ENCODE peak calls at places on chromosome 12, in ten cellular contexts. L is astrocyte of the cerebellum; W is foreskin fibroblast; G is A673; E is fibroblast of villous mesenchyme; S is CD8-positive, alpha-beta T cell; R is endothelial cell; P is fibroblast of mammary gland; K is HFF-Myc; V is dorsolateral prefrontal cortex. O is an unnamed sample.

GRCh38 chr12:15090441-15090840 is 117.6 kb downstream of the PDE6H start:
- DNase-seq in R (no peak), W (no peak), K (no peak), S (no peak), P (no peak), E (no peak), V (no peak), L (no peak), G (no peak), O (no peak)

GRCh38 chr12:1094714-1095113 is 103.7 kb downstream of the ERC1 start:
- DNase-seq in E (no peak), L (no peak), G (no peak), W (no peak), P (no peak), S (no peak), R (no peak), V (no peak), K (no peak), O (no peak)

GRCh38 chr12:47088021-47088944 is 8.5 kb upstream of the AMIGO2 start:
- DNase-seq in W (peak; percentile 42), V (no peak), K (no peak), S (no peak), P (no peak), L (no peak), G (no peak), R (no peak), E (peak; percentile 95), O (peak; percentile 79)

GRCh38 chr12:26557326-26557725 is 275.7 kb downstream of the ITPR2 start:
- DNase-seq in P (no peak), W (no peak), K (no peak), V (no peak), S (no peak), L (no peak), E (no peak), R (no peak), G (no peak), O (no peak)

GRCh38 chr12:92505373-92506340 is 197.1 kb upstream of the PLEKHG7 start:
- DNase-seq in G (no peak), W (peak; percentile 35), R (no peak), E (peak; percentile 78), L (no peak), P (peak; percentile 55), S (peak; percentile 34), V (peak; percentile 50), K (no peak), O (peak; percentile 63)

GRCh38 chr12:11563785-11564739 is 85.4 kb upstream of the ETV6 start:
- DNase-seq in E (no peak), R (no peak), K (no peak), G (peak; percentile 43), V (no peak), P (no peak), W (no peak), S (no peak), L (no peak), O (no peak)

GRCh38 chr12:54215990-54216579 is 27.3 kb upstream of the SMUG1 start:
- DNase-seq in L (no peak), G (no peak), W (no peak), V (no peak), E (no peak), P (peak; percentile 40), K (no peak), S (no peak), R (no peak), O (no peak)

GRCh38 chr12:117596968-117597367 is 235.5 kb upstream of the NOS1 start:
- DNase-seq in E (no peak), K (no peak), P (no peak), W (no peak), V (no peak), R (no peak), L (no peak), S (no peak), G (no peak), O (no peak)

GRCh38 chr12:78191611-78192010 is 360.9 kb downstream of the NAV3 start:
- DNase-seq in G (no peak), W (peak; percentile 55), E (peak; percentile 18), L (no peak), S (no peak), P (no peak), K (no peak), V (no peak), R (no peak), O (no peak)

GRCh38 chr12:13179159-13180074 is 17.1 kb upstream of the EMP1 start:
- DNase-seq in P (peak; percentile 52), G (peak; percentile 88), W (peak; percentile 74), S (peak; percentile 24), E (peak; percentile 65), L (no peak), R (peak; percentile 72), K (no peak), V (peak; percentile 54), O (peak; percentile 50)

GRCh38 chr12:103241184-103241583 is 254.6 kb downstream of the C12orf42 start:
- DNase-seq in G (no peak), V (no peak), E (no peak), R (no peak), L (no peak), W (no peak), P (no peak), S (no peak), K (no peak), O (no peak)

GRCh38 chr12:21988619-21989018 is 47.4 kb upstream of the ABCC9 start:
- DNase-seq in S (no peak), V (no peak), E (no peak), G (no peak), R (no peak), P (no peak), W (no peak), K (no peak), L (no peak), O (no peak)

GRCh38 chr12:21991526-21991925 is 50.3 kb upstream of the ABCC9 start:
- DNase-seq in P (no peak), S (no peak), E (no peak), W (no peak), K (no peak), G (no peak), L (no peak), V (no peak), R (no peak), O (no peak)

GRCh38 chr12:21992823-21993222 is 51.6 kb upstream of the ABCC9 start:
- DNase-seq in S (no peak), L (no peak), V (no peak), W (peak; percentile 31), K (no peak), P (peak; percentile 15), R (no peak), G (no peak), E (peak; percentile 13), O (no peak)

GRCh38 chr12:21987786-21988185 is 46.6 kb upstream of the ABCC9 start:
- DNase-seq in V (no peak), L (no peak), R (no peak), E (no peak), K (no peak), S (no peak), W (no peak), G (no peak), P (no peak), O (no peak)

DNA sequence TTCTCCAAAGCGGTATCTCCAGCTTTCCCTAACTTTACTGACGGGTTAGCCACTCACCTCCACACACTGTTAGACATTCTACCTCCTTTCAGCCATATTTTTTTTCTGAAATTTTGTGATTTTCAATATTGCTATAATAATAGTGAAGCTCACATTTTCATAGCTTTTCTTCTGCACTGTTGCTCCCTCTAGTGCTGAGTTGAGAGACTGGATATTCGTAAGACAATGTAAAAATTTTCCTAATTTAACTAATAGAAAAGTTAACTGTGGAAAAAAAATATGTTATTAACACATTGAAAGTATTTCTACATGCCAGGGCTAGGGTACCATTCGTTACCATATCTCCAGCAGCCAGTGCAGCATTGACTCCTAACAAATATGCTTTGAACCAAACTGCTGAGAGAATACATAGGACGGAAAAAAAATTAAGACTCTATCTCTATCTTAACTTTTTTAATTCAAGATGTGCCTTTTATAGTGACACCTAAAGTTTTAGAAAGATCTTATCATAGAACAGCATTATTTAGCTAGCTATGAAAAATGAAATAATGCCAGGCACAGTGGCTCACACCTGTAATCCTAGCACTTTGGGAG is 48.7 kb upstream of the ABCC9 start:
- DNase-seq in V (no peak), G (peak; percentile 23), P (peak; percentile 62), W (peak; percentile 59), L (peak; percentile 36), R (no peak), S (no peak), K (no peak), E (peak; percentile 45), O (peak; percentile 71)
- TF ChIP-seq CTCF in V (peak; percentile 36), G (peak; percentile 67), P (peak; percentile 64), W (peak; percentile 68), L (peak; percentile 66), R (peak; percentile 59), S (peak; percentile 26), K (peak; percentile 45), E (peak; percentile 59), O (peak; percentile 69)

GRCh38 chr12:41190360-41190759 is 2.2 kb downstream of the PDZRN4 start:
- DNase-seq in V (peak; percentile 68), E (peak; percentile 8), P (peak; percentile 35), L (peak; percentile 12), W (peak; percentile 28), G (peak; percentile 60), R (peak; percentile 14), K (no peak), S (no peak), O (peak; percentile 3)
- TF ChIP-seq CTCF in V (peak; percentile 42), E (peak; percentile 43), P (peak; percentile 56), L (peak; percentile 84), W (peak; percentile 31), G (peak; percentile 60), R (no peak), K (peak; percentile 23), S (no peak), O (peak; percentile 26)

DNA sequence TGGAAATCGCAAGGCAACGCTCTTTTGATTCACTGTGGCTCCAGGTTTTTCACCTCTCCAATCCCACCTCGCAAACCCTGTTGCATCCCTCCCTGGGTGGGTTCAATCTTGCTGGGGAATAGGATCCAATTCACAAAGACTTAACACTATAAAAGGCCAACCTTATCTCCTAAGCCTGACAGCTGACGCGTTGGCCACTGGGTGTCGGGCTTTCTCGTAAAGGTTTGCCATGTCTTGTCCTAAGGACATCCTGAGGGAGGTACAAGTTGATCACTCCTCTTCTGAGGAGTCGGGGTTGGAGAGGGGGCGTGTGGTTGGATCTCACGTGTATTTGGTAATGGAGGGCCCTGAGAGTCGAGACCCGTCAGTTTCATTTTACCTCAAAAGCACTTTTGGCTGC is 112.6 kb upstream of the FZD10 start:
- DNase-seq in L (no peak), K (no peak), S (no peak), R (no peak), W (no peak), P (no peak), E (no peak), G (no peak), V (no peak), O (no peak)
- TF ChIP-seq CTCF in L (no peak), K (no peak), S (no peak), R (no peak), W (no peak), P (no peak), E (no peak), G (peak; percentile 16), V (no peak), O (no peak)

DNA sequence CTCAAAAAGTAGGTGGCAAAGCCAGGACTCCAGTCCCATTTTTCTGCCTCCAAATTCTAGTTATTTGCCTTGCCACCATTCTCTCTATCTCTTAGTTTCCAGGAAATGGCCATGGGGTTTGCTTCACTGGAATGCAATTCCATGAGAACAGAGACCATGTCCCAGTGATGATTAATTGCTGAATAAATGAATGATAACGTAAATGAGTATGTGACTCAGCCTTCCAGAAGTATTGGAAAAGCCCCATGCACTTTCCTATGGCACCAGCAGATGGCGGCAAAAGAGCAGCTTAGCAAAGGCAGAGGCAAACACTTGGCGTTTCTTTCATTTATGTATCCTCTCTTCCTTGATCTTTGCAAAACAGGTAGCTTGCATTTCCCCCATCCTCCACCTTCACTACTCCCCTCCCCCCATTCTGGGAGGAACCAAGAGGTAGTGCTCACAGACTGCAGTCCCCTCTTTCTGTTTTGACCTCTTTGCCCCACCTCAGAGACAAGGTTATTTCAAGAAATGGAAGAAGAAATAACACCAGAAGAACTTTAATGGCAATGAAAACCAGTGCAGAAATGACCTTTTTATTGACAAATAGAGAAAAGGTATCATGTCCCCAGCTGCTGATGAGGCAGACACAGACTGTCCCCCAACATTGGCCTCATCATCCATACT is 21.3 kb downstream of the TBX3 start:
- DNase-seq in L (peak; percentile 71), S (peak; percentile 39), E (peak; percentile 91), K (no peak), R (peak; percentile 81), P (peak; percentile 90), W (peak; percentile 96), V (peak; percentile 88), G (peak; percentile 72), O (peak; percentile 89)
- TF ChIP-seq CTCF in L (peak; percentile 89), S (peak; percentile 78), E (peak; percentile 85), K (peak; percentile 76), R (peak; percentile 87), P (peak; percentile 98), W (peak; percentile 72), V (peak; percentile 97), G (peak; percentile 81), O (peak; percentile 98)